ENCODE peak calls at places on chromosome 21, in five cellular contexts. X, C, G, O and M are unnamed samples.

GRCh38 chr21:21018841-21019240 is 20.6 kb downstream of the NCAM2 start:
- DNase-seq in G (no peak), C (no peak), X (no peak), O (no peak), M (no peak)

GRCh38 chr21:44771896-44772525 is 29.6 kb downstream of the UBE2G2 start:
- DNase-seq in X (no peak), O (no peak), C (no peak), G (no peak), M (no peak)

GRCh38 chr21:38751379-38752050 is 54.2 kb upstream of the ETS2 start:
- DNase-seq in C (no peak), X (no peak), O (no peak), G (no peak), M (no peak)

GRCh38 chr21:35386491-35387079 is 337.5 kb upstream of the RUNX1 start:
- DNase-seq in G (no peak), C (no peak), O (no peak), X (no peak), M (no peak)

GRCh38 chr21:42079008-42079938 is 8.2 kb downstream of the UMODL1 start:
- DNase-seq in C (no peak), G (no peak), X (no peak), O (no peak), M (no peak)

GRCh38 chr21:18245493-18245967 is 897 bp downstream of the CHODL start:
- DNase-seq in X (peak; percentile 19), C (peak; percentile 8), G (no peak), O (no peak), M (no peak)

GRCh38 chr21:33383056-33383888 is 19.9 kb upstream of the IFNGR2 start:
- DNase-seq in G (peak; percentile 66), X (no peak), C (no peak), O (no peak), M (no peak)

GRCh38 chr21:45923146-45923545 is 58.4 kb upstream of the COL6A1 start:
- DNase-seq in O (peak; percentile 37), G (peak; percentile 77), X (peak; percentile 89), C (peak; percentile 82), M (peak; percentile 53)

GRCh38 chr21:26077523-26077922 is 93.0 kb downstream of the APP start:
- DNase-seq in G (no peak), O (no peak), C (no peak), X (no peak), M (no peak)

GRCh38 chr21:35529141-35529863 is 480.2 kb upstream of the RUNX1 start:
- DNase-seq in G (no peak), X (no peak), C (no peak), O (peak; percentile 8), M (no peak)

GRCh38 chr21:42565886-42566523 is 52.4 kb downstream of the SLC37A1 start:
- DNase-seq in X (no peak), O (no peak), G (no peak), C (no peak), M (no peak)

GRCh38 chr21:45146301-45146700 is 71.9 kb downstream of the ADARB1 start:
- DNase-seq in G (no peak), C (no peak), O (no peak), X (no peak), M (no peak)

GRCh38 chr21:44487831-44488230 is 32.5 kb downstream of the LRRC3 start:
- DNase-seq in C (peak; percentile 46), G (peak; percentile 12), X (peak; percentile 58), O (no peak), M (no peak)

GRCh38 chr21:45579383-45580180 is 37.3 kb upstream of the SLC19A1 start:
- DNase-seq in O (no peak), G (no peak), X (no peak), C (peak; percentile 28), M (no peak)

GRCh38 chr21:44537930-44538911 is 1.8 kb downstream of the KRTAP10-1 start:
- DNase-seq in O (no peak), X (no peak), C (no peak), G (no peak), M (no peak)

GRCh38 chr21:45588086-45588825 is 46.0 kb upstream of the SLC19A1 start:
- DNase-seq in O (no peak), C (no peak), G (no peak), X (no peak), M (no peak)

GRCh38 chr21:42702720-42703119 is 49.3 kb downstream of the PDE9A start:
- DNase-seq in G (no peak), C (no peak), O (no peak), X (no peak), M (no peak)

GRCh38 chr21:46641656-46642055 is 6.2 kb downstream of the PRMT2 start:
- DNase-seq in G (no peak), O (no peak), C (no peak), X (no peak), M (no peak)

GRCh38 chr21:43809346-43809799 is 20.0 kb downstream of the RRP1 start:
- DNase-seq in O (no peak), C (no peak), X (no peak), G (no peak), M (no peak)

GRCh38 chr21:26766826-26767325 is 78.3 kb downstream of the ADAMTS1 start:
- DNase-seq in C (no peak), O (no peak), G (no peak), X (no peak), M (no peak)

GRCh38 chr21:43958364-43959158 is 53.5 kb upstream of the TRAPPC10 start:
- DNase-seq in C (no peak), O (no peak), G (no peak), X (no peak), M (no peak)

GRCh38 chr21:33029512-33029921 is 3.8 kb downstream of the OLIG2 start:
- DNase-seq in O (no peak), X (no peak), C (no peak), G (no peak), M (no peak)

GRCh38 chr21:33406493-33406892 is 3.3 kb downstream of the IFNGR2 start:
- DNase-seq in X (no peak), O (no peak), C (no peak), G (no peak), M (no peak)

GRCh38 chr21:15722591-15723324 is 7.0 kb upstream of the USP25 start:
- DNase-seq in G (no peak), O (no peak), C (no peak), X (peak; percentile 59), M (no peak)

GRCh38 chr21:41558842-41559241 is 50.9 kb upstream of the TMPRSS2 start:
- DNase-seq in G (no peak), X (no peak), O (no peak), C (no peak), M (no peak)

GRCh38 chr21:42505090-42505726 is 8.4 kb upstream of the SLC37A1 start:
- DNase-seq in X (no peak), O (no peak), C (no peak), G (no peak), M (no peak)

GRCh38 chr21:41410767-41411448 is 15.1 kb upstream of the MX1 start:
- DNase-seq in G (no peak), O (no peak), X (no peak), C (no peak), M (no peak)

GRCh38 chr21:38938343-38938742 is 132.6 kb downstream of the ETS2 start:
- DNase-seq in O (no peak), X (peak; percentile 54), C (no peak), G (peak; percentile 32), M (no peak)

GRCh38 chr21:41768371-41769042 is 1.7 kb upstream of the RIPK4 start:
- DNase-seq in X (no peak), C (peak; percentile 86), G (peak; percentile 70), O (peak; percentile 27), M (peak; percentile 68)